ENCODE peak calls at places on chromosomes 6 and 20, in seven cellular contexts. One of them, this sample, is unnamed.
A peak's percentile ranks its signal among the peaks of the same experiment; 100 is the strongest.

GRCh38 chr6:24901698-24902328 is 33.9 kb downstream of the RIPOR2 start:
- DNase-seq in tibial artery: no peak
- DNase-seq in left cardiac atrium: no peak
- DNase-seq in HT-29: no peak
- DNase-seq in fibroblast of lung: no peak
- DNase-seq in H7: no peak
- DNase-seq in AG04450: no peak
- DNase-seq in this sample: no peak

GRCh38 chr20:32433311-32434021 is 75.3 kb downstream of the ASXL1 start:
- DNase-seq in fibroblast of lung: no peak
- DNase-seq in H7: peak; percentile 43
- DNase-seq in tibial artery: no peak
- DNase-seq in HT-29: no peak
- DNase-seq in left cardiac atrium: peak; percentile 59
- DNase-seq in AG04450: no peak
- DNase-seq in this sample: no peak

GRCh38 chr20:61296629-61297019 is 44.6 kb downstream of the CDH4 start:
- DNase-seq in AG04450: no peak
- DNase-seq in HT-29: no peak
- DNase-seq in tibial artery: no peak
- DNase-seq in left cardiac atrium: no peak
- DNase-seq in H7: no peak
- DNase-seq in fibroblast of lung: no peak
- DNase-seq in this sample: no peak

GRCh38 chr6:66926060-66926459 is 1219.0 kb upstream of the EYS start:
- DNase-seq in tibial artery: no peak
- DNase-seq in left cardiac atrium: no peak
- DNase-seq in H7: no peak
- DNase-seq in HT-29: peak; percentile 70
- DNase-seq in fibroblast of lung: peak; percentile 27
- DNase-seq in AG04450: no peak
- DNase-seq in this sample: peak; percentile 27

GRCh38 chr20:54475334-54476287 is at the start of gene DOK5:
- DNase-seq in AG04450: no peak
- DNase-seq in tibial artery: peak; percentile 50
- DNase-seq in H7: peak; percentile 80
- DNase-seq in left cardiac atrium: peak; percentile 72
- DNase-seq in HT-29: no peak
- DNase-seq in fibroblast of lung: peak; percentile 54
- DNase-seq in this sample: no peak

GRCh38 chr6:166127624-166128472 is 39.8 kb downstream of the TBXT start:
- DNase-seq in HT-29: no peak
- DNase-seq in AG04450: no peak
- DNase-seq in tibial artery: no peak
- DNase-seq in fibroblast of lung: no peak
- DNase-seq in H7: no peak
- DNase-seq in left cardiac atrium: no peak
- DNase-seq in this sample: no peak

GRCh38 chr6:42978487-42978792 is 541 bp downstream of the PEX6 start:
- DNase-seq in H7: peak; percentile 83
- DNase-seq in HT-29: peak; percentile 51
- DNase-seq in left cardiac atrium: no peak
- DNase-seq in tibial artery: no peak
- DNase-seq in fibroblast of lung: no peak
- DNase-seq in AG04450: no peak
- DNase-seq in this sample: peak; percentile 15

GRCh38 chr6:4088684-4089083 is 9.7 kb upstream of the FAM217A start:
- DNase-seq in HT-29: no peak
- DNase-seq in left cardiac atrium: no peak
- DNase-seq in H7: no peak
- DNase-seq in tibial artery: no peak
- DNase-seq in fibroblast of lung: no peak
- DNase-seq in AG04450: no peak
- DNase-seq in this sample: no peak

GRCh38 chr6:31907158-31907813 is 5.4 kb upstream of the ZBTB12 start:
- DNase-seq in AG04450: peak; percentile 72
- DNase-seq in H7: no peak
- DNase-seq in tibial artery: no peak
- DNase-seq in left cardiac atrium: no peak
- DNase-seq in HT-29: no peak
- DNase-seq in fibroblast of lung: peak; percentile 89
- DNase-seq in this sample: peak; percentile 57

GRCh38 chr20:1281279-1282057 is 15.4 kb downstream of the SNPH start:
- DNase-seq in left cardiac atrium: no peak
- DNase-seq in H7: no peak
- DNase-seq in fibroblast of lung: no peak
- DNase-seq in HT-29: no peak
- DNase-seq in tibial artery: no peak
- DNase-seq in AG04450: no peak
- DNase-seq in this sample: no peak

GRCh38 chr6:45420083-45420908 is 42.6 kb upstream of the SUPT3H start:
- DNase-seq in fibroblast of lung: peak; percentile 72
- DNase-seq in left cardiac atrium: peak; percentile 21
- DNase-seq in HT-29: peak; percentile 58
- DNase-seq in AG04450: no peak
- DNase-seq in tibial artery: no peak
- DNase-seq in H7: peak; percentile 54
- DNase-seq in this sample: peak; percentile 72

GRCh38 chr6:34667481-34668238 is 28.9 kb downstream of the ILRUN start:
- DNase-seq in H7: no peak
- DNase-seq in left cardiac atrium: no peak
- DNase-seq in fibroblast of lung: no peak
- DNase-seq in HT-29: no peak
- DNase-seq in AG04450: no peak
- DNase-seq in tibial artery: no peak
- DNase-seq in this sample: no peak

GRCh38 chr6:168353041-168353440 is 33.5 kb upstream of the DACT2 start:
- DNase-seq in fibroblast of lung: no peak
- DNase-seq in HT-29: no peak
- DNase-seq in H7: peak; percentile 28
- DNase-seq in left cardiac atrium: no peak
- DNase-seq in AG04450: no peak
- DNase-seq in tibial artery: no peak
- DNase-seq in this sample: no peak

GRCh38 chr20:21513881-21514540 is at the start of gene NKX2-2:
- DNase-seq in left cardiac atrium: no peak
- DNase-seq in AG04450: no peak
- DNase-seq in HT-29: no peak
- DNase-seq in H7: peak; percentile 85
- DNase-seq in tibial artery: no peak
- DNase-seq in fibroblast of lung: no peak
- DNase-seq in this sample: no peak

GRCh38 chr6:90315354-90315960 is 18.8 kb upstream of the BACH2 start:
- DNase-seq in fibroblast of lung: no peak
- DNase-seq in AG04450: no peak
- DNase-seq in HT-29: no peak
- DNase-seq in H7: no peak
- DNase-seq in tibial artery: no peak
- DNase-seq in left cardiac atrium: no peak
- DNase-seq in this sample: no peak

GRCh38 chr6:26140254-26140966 is 53.2 kb downstream of the HFE start:
- DNase-seq in H7: no peak
- DNase-seq in left cardiac atrium: no peak
- DNase-seq in HT-29: no peak
- DNase-seq in tibial artery: no peak
- DNase-seq in fibroblast of lung: no peak
- DNase-seq in AG04450: no peak
- DNase-seq in this sample: no peak

GRCh38 chr6:111161650-111162049 is 74.3 kb downstream of the SLC16A10 start:
- DNase-seq in tibial artery: no peak
- DNase-seq in H7: no peak
- DNase-seq in AG04450: no peak
- DNase-seq in fibroblast of lung: no peak
- DNase-seq in HT-29: no peak
- DNase-seq in left cardiac atrium: no peak
- DNase-seq in this sample: no peak

GRCh38 chr6:129863664-129864063 is 2.5 kb upstream of the TMEM244 start:
- DNase-seq in AG04450: peak; percentile 55
- DNase-seq in tibial artery: no peak
- DNase-seq in H7: no peak
- DNase-seq in left cardiac atrium: no peak
- DNase-seq in HT-29: no peak
- DNase-seq in fibroblast of lung: peak; percentile 43
- DNase-seq in this sample: peak; percentile 94

GRCh38 chr20:62550087-62550565 is 74.3 kb upstream of the GATA5 start:
- DNase-seq in fibroblast of lung: no peak
- DNase-seq in tibial artery: peak; percentile 24
- DNase-seq in AG04450: no peak
- DNase-seq in left cardiac atrium: peak; percentile 78
- DNase-seq in H7: no peak
- DNase-seq in HT-29: no peak
- DNase-seq in this sample: no peak

GRCh38 chr6:69398311-69398710 is 398.5 kb downstream of the LMBRD1 start:
- DNase-seq in AG04450: no peak
- DNase-seq in left cardiac atrium: no peak
- DNase-seq in tibial artery: no peak
- DNase-seq in H7: no peak
- DNase-seq in fibroblast of lung: no peak
- DNase-seq in HT-29: no peak
- DNase-seq in this sample: no peak

GRCh38 chr20:4297141-4297826 is 281.9 kb upstream of the RNF24 start:
- DNase-seq in HT-29: peak; percentile 7
- DNase-seq in AG04450: no peak
- DNase-seq in left cardiac atrium: peak; percentile 29
- DNase-seq in H7: no peak
- DNase-seq in tibial artery: peak; percentile 31
- DNase-seq in fibroblast of lung: peak; percentile 13
- DNase-seq in this sample: peak; percentile 44

GRCh38 chr6:91710356-91710755 is 1123.5 kb upstream of the MAP3K7 start:
- DNase-seq in left cardiac atrium: no peak
- DNase-seq in H7: no peak
- DNase-seq in AG04450: no peak
- DNase-seq in tibial artery: no peak
- DNase-seq in HT-29: no peak
- DNase-seq in fibroblast of lung: no peak
- DNase-seq in this sample: no peak

GRCh38 chr6:53587291-53587690 is 42.4 kb upstream of the GCLC start:
- DNase-seq in HT-29: no peak
- DNase-seq in fibroblast of lung: no peak
- DNase-seq in tibial artery: no peak
- DNase-seq in H7: no peak
- DNase-seq in left cardiac atrium: no peak
- DNase-seq in AG04450: no peak
- DNase-seq in this sample: no peak

GRCh38 chr20:18722381-18722780 is 91.2 kb upstream of the SCP2D1 start:
- DNase-seq in fibroblast of lung: no peak
- DNase-seq in HT-29: no peak
- DNase-seq in tibial artery: no peak
- DNase-seq in AG04450: no peak
- DNase-seq in H7: no peak
- DNase-seq in left cardiac atrium: no peak
- DNase-seq in this sample: peak; percentile 72

GRCh38 chr6:54515713-54516112 is 207.5 kb downstream of the TINAG start:
- DNase-seq in fibroblast of lung: no peak
- DNase-seq in left cardiac atrium: no peak
- DNase-seq in tibial artery: no peak
- DNase-seq in AG04450: no peak
- DNase-seq in HT-29: no peak
- DNase-seq in H7: no peak
- DNase-seq in this sample: no peak

GRCh38 chr6:2988426-2989331 is 11.0 kb upstream of the NQO2 start:
- DNase-seq in H7: peak; percentile 93
- DNase-seq in tibial artery: peak; percentile 95
- DNase-seq in left cardiac atrium: peak; percentile 93
- DNase-seq in AG04450: peak; percentile 54
- DNase-seq in HT-29: peak; percentile 90
- DNase-seq in fibroblast of lung: peak; percentile 92
- DNase-seq in this sample: peak; percentile 95

GRCh38 chr6:14743465-14744211 is 502.2 kb upstream of the JARID2 start:
- DNase-seq in left cardiac atrium: peak; percentile 53
- DNase-seq in tibial artery: peak; percentile 55
- DNase-seq in H7: no peak
- DNase-seq in HT-29: peak; percentile 75
- DNase-seq in AG04450: peak; percentile 96
- DNase-seq in fibroblast of lung: peak; percentile 98
- DNase-seq in this sample: peak; percentile 99

GRCh38 chr6:28673800-28674671 is 148.4 kb downstream of the GPX5 start:
- DNase-seq in tibial artery: no peak
- DNase-seq in H7: peak; percentile 82
- DNase-seq in left cardiac atrium: no peak
- DNase-seq in fibroblast of lung: peak; percentile 78
- DNase-seq in HT-29: peak; percentile 76
- DNase-seq in AG04450: peak; percentile 33
- DNase-seq in this sample: peak; percentile 50

GRCh38 chr6:30075094-30075986 is at the start of gene RNF39:
- DNase-seq in fibroblast of lung: no peak
- DNase-seq in HT-29: peak; percentile 80
- DNase-seq in H7: peak; percentile 95
- DNase-seq in tibial artery: no peak
- DNase-seq in AG04450: no peak
- DNase-seq in left cardiac atrium: no peak
- DNase-seq in this sample: no peak

This sample was measured in HCEC 1CT.